ENCODE peak calls at places on chromosomes 4 and X, in nine cellular contexts. One of them, this sample, is unnamed.

GRCh38 chr4:94408549-94409374 is 43.0 kb upstream of the PDLIM5 start:
- DNase-seq in adipocyte: peak; percentile 55
- DNase-seq in H9: no peak
- DNase-seq in AG08395: no peak
- DNase-seq in activated naive CD8-positive, alpha-beta T cell treated with anti-CD3 and anti-CD28 coated beads for 36 hours: no peak
- DNase-seq in left ventricle myocardium inferior: no peak
- DNase-seq in choroid plexus epithelial cell: peak; percentile 74
- DNase-seq in NCI-H1417: no peak
- DNase-seq in non-pigmented ciliary epithelial cell: peak; percentile 73
- DNase-seq in this sample: no peak

GRCh38 chr4:173192375-173193162 is 24.0 kb downstream of the GALNT7 start:
- DNase-seq in adipocyte: no peak
- DNase-seq in H9: no peak
- DNase-seq in AG08395: no peak
- DNase-seq in activated naive CD8-positive, alpha-beta T cell treated with anti-CD3 and anti-CD28 coated beads for 36 hours: no peak
- DNase-seq in left ventricle myocardium inferior: no peak
- DNase-seq in choroid plexus epithelial cell: no peak
- DNase-seq in NCI-H1417: no peak
- DNase-seq in non-pigmented ciliary epithelial cell: no peak
- DNase-seq in this sample: no peak

GRCh38 chr4:168218663-168219062 is 99.9 kb downstream of the DDX60 start:
- DNase-seq in adipocyte: peak; percentile 54
- DNase-seq in H9: no peak
- DNase-seq in AG08395: peak; percentile 43
- DNase-seq in activated naive CD8-positive, alpha-beta T cell treated with anti-CD3 and anti-CD28 coated beads for 36 hours: no peak
- DNase-seq in left ventricle myocardium inferior: no peak
- DNase-seq in choroid plexus epithelial cell: peak; percentile 76
- DNase-seq in NCI-H1417: no peak
- DNase-seq in non-pigmented ciliary epithelial cell: peak; percentile 77
- DNase-seq in this sample: no peak

GRCh38 chr4:138111462-138112000 is 130.6 kb downstream of the SLC7A11 start:
- DNase-seq in adipocyte: peak; percentile 21
- DNase-seq in H9: peak; percentile 54
- DNase-seq in AG08395: no peak
- DNase-seq in activated naive CD8-positive, alpha-beta T cell treated with anti-CD3 and anti-CD28 coated beads for 36 hours: no peak
- DNase-seq in left ventricle myocardium inferior: no peak
- DNase-seq in choroid plexus epithelial cell: peak; percentile 59
- DNase-seq in NCI-H1417: no peak
- DNase-seq in non-pigmented ciliary epithelial cell: peak; percentile 48
- DNase-seq in this sample: no peak

GRCh38 chr4:117239434-117239833 is 154.1 kb upstream of the TRAM1L1 start:
- DNase-seq in adipocyte: no peak
- DNase-seq in H9: no peak
- DNase-seq in AG08395: no peak
- DNase-seq in activated naive CD8-positive, alpha-beta T cell treated with anti-CD3 and anti-CD28 coated beads for 36 hours: no peak
- DNase-seq in left ventricle myocardium inferior: no peak
- DNase-seq in choroid plexus epithelial cell: no peak
- DNase-seq in NCI-H1417: no peak
- DNase-seq in non-pigmented ciliary epithelial cell: no peak
- DNase-seq in this sample: no peak

GRCh38 chrX:22163306-22163705 is 109.4 kb upstream of the CBLL2 start:
- DNase-seq in adipocyte: no peak
- DNase-seq in H9: no peak
- DNase-seq in AG08395: no peak
- DNase-seq in activated naive CD8-positive, alpha-beta T cell treated with anti-CD3 and anti-CD28 coated beads for 36 hours: no peak
- DNase-seq in left ventricle myocardium inferior: no peak
- DNase-seq in choroid plexus epithelial cell: no peak
- DNase-seq in NCI-H1417: peak; percentile 60
- DNase-seq in non-pigmented ciliary epithelial cell: no peak
- DNase-seq in this sample: no peak

GRCh38 chrX:118418811-118419251 is 72.9 kb downstream of the WDR44 start:
- DNase-seq in adipocyte: no peak
- DNase-seq in H9: peak; percentile 55
- DNase-seq in AG08395: no peak
- DNase-seq in activated naive CD8-positive, alpha-beta T cell treated with anti-CD3 and anti-CD28 coated beads for 36 hours: no peak
- DNase-seq in left ventricle myocardium inferior: no peak
- DNase-seq in choroid plexus epithelial cell: peak; percentile 41
- DNase-seq in NCI-H1417: no peak
- DNase-seq in non-pigmented ciliary epithelial cell: no peak
- DNase-seq in this sample: peak; percentile 10

GRCh38 chrX:38577738-38578137 is 16.4 kb downstream of the TSPAN7 start:
- DNase-seq in adipocyte: no peak
- DNase-seq in H9: no peak
- DNase-seq in AG08395: no peak
- DNase-seq in activated naive CD8-positive, alpha-beta T cell treated with anti-CD3 and anti-CD28 coated beads for 36 hours: no peak
- DNase-seq in left ventricle myocardium inferior: no peak
- DNase-seq in choroid plexus epithelial cell: no peak
- DNase-seq in NCI-H1417: no peak
- DNase-seq in non-pigmented ciliary epithelial cell: no peak
- DNase-seq in this sample: no peak

GRCh38 chrX:151789179-151789800 is 54.7 kb downstream of the CNGA2 start:
- DNase-seq in adipocyte: peak; percentile 87
- DNase-seq in H9: no peak
- DNase-seq in AG08395: peak; percentile 87
- DNase-seq in activated naive CD8-positive, alpha-beta T cell treated with anti-CD3 and anti-CD28 coated beads for 36 hours: no peak
- DNase-seq in left ventricle myocardium inferior: peak; percentile 40
- DNase-seq in choroid plexus epithelial cell: peak; percentile 81
- DNase-seq in NCI-H1417: no peak
- DNase-seq in non-pigmented ciliary epithelial cell: peak; percentile 86
- DNase-seq in this sample: no peak

GRCh38 chr4:68951806-68952585 is 392 bp upstream of the UGT2A3 start:
- DNase-seq in adipocyte: no peak
- DNase-seq in H9: no peak
- DNase-seq in AG08395: no peak
- DNase-seq in activated naive CD8-positive, alpha-beta T cell treated with anti-CD3 and anti-CD28 coated beads for 36 hours: no peak
- DNase-seq in left ventricle myocardium inferior: no peak
- DNase-seq in choroid plexus epithelial cell: no peak
- DNase-seq in NCI-H1417: no peak
- DNase-seq in non-pigmented ciliary epithelial cell: no peak
- DNase-seq in this sample: no peak

GRCh38 chrX:46873746-46874145 is 36.9 kb downstream of the RP2 start:
- DNase-seq in adipocyte: no peak
- DNase-seq in H9: no peak
- DNase-seq in AG08395: no peak
- DNase-seq in activated naive CD8-positive, alpha-beta T cell treated with anti-CD3 and anti-CD28 coated beads for 36 hours: no peak
- DNase-seq in left ventricle myocardium inferior: no peak
- DNase-seq in choroid plexus epithelial cell: peak; percentile 19
- DNase-seq in NCI-H1417: no peak
- DNase-seq in non-pigmented ciliary epithelial cell: no peak
- DNase-seq in this sample: peak; percentile 27

GRCh38 chr4:56723201-56723605 is 42.1 kb upstream of the HOPX start:
- DNase-seq in adipocyte: no peak
- DNase-seq in H9: no peak
- DNase-seq in AG08395: no peak
- DNase-seq in activated naive CD8-positive, alpha-beta T cell treated with anti-CD3 and anti-CD28 coated beads for 36 hours: peak; percentile 7
- DNase-seq in left ventricle myocardium inferior: no peak
- DNase-seq in choroid plexus epithelial cell: no peak
- DNase-seq in NCI-H1417: no peak
- DNase-seq in non-pigmented ciliary epithelial cell: no peak
- DNase-seq in this sample: no peak

GRCh38 chr4:174563399-174563798 is 41.1 kb upstream of the HPGD start:
- DNase-seq in adipocyte: no peak
- DNase-seq in H9: no peak
- DNase-seq in AG08395: no peak
- DNase-seq in activated naive CD8-positive, alpha-beta T cell treated with anti-CD3 and anti-CD28 coated beads for 36 hours: no peak
- DNase-seq in left ventricle myocardium inferior: no peak
- DNase-seq in choroid plexus epithelial cell: no peak
- DNase-seq in NCI-H1417: peak; percentile 65
- DNase-seq in non-pigmented ciliary epithelial cell: no peak
- DNase-seq in this sample: no peak

GRCh38 chr4:27836505-27836904 is 975.9 kb downstream of the STIM2 start:
- DNase-seq in adipocyte: peak; percentile 75
- DNase-seq in H9: no peak
- DNase-seq in AG08395: no peak
- DNase-seq in activated naive CD8-positive, alpha-beta T cell treated with anti-CD3 and anti-CD28 coated beads for 36 hours: no peak
- DNase-seq in left ventricle myocardium inferior: no peak
- DNase-seq in choroid plexus epithelial cell: peak; percentile 6
- DNase-seq in NCI-H1417: no peak
- DNase-seq in non-pigmented ciliary epithelial cell: peak; percentile 23
- DNase-seq in this sample: no peak

GRCh38 chr4:142449771-142450373 is 396.2 kb downstream of the INPP4B start:
- DNase-seq in adipocyte: no peak
- DNase-seq in H9: no peak
- DNase-seq in AG08395: no peak
- DNase-seq in activated naive CD8-positive, alpha-beta T cell treated with anti-CD3 and anti-CD28 coated beads for 36 hours: no peak
- DNase-seq in left ventricle myocardium inferior: no peak
- DNase-seq in choroid plexus epithelial cell: no peak
- DNase-seq in NCI-H1417: no peak
- DNase-seq in non-pigmented ciliary epithelial cell: no peak
- DNase-seq in this sample: no peak

GRCh38 chr4:3832536-3833220 is 66.5 kb downstream of the ADRA2C start:
- DNase-seq in adipocyte: no peak
- DNase-seq in H9: no peak
- DNase-seq in AG08395: no peak
- DNase-seq in activated naive CD8-positive, alpha-beta T cell treated with anti-CD3 and anti-CD28 coated beads for 36 hours: no peak
- DNase-seq in left ventricle myocardium inferior: peak; percentile 4
- DNase-seq in choroid plexus epithelial cell: no peak
- DNase-seq in NCI-H1417: no peak
- DNase-seq in non-pigmented ciliary epithelial cell: no peak
- DNase-seq in this sample: no peak